ENCODE peak calls at places on chromosomes 4 and X, in ten cellular contexts. H is GM23338, B is sigmoid colon, F is stomach, R is prostate gland, J is upper lobe of left lung, L is transverse colon, I is H1, D is SK-N-SH, Y is esophagus muscularis mucosa. V is an unnamed sample.

GRCh38 chrX:25004485-25005032 is 11.2 kb downstream of the ARX start:
- DNase-seq in J (no peak), R (no peak), F (no peak), Y (no peak), L (no peak), H (no peak), D (no peak), I (no peak), B (no peak), V (no peak)

GRCh38 chr4:182475539-182475938 is 232.3 kb downstream of the TENM3 start:
- DNase-seq in H (no peak), Y (no peak), I (no peak), R (no peak), D (no peak), B (no peak), L (no peak), F (no peak), J (no peak), V (no peak)

GRCh38 chr4:20430555-20430954 is 178.8 kb downstream of the SLIT2 start:
- DNase-seq in H (no peak), L (peak; percentile 13), J (no peak), I (no peak), D (no peak), F (no peak), B (no peak), Y (no peak), R (no peak), V (no peak)

GRCh38 chr4:8192748-8193738 is 6.0 kb upstream of the SH3TC1 start:
- DNase-seq in D (peak; percentile 78), B (no peak), F (peak; percentile 82), R (peak; percentile 77), J (peak; percentile 79), Y (no peak), L (peak; percentile 77), H (no peak), I (no peak), V (no peak)

GRCh38 chrX:112874140-112874539 is 33.5 kb upstream of the AMOT start:
- DNase-seq in R (no peak), L (no peak), H (peak; percentile 0), Y (no peak), F (no peak), B (no peak), J (no peak), D (no peak), I (no peak), V (no peak)

GRCh38 chrX:151680805-151681204 is 14.5 kb upstream of the PRRG3 start:
- DNase-seq in R (peak; percentile 5), F (peak; percentile 55), H (peak; percentile 75), D (peak; percentile 49), Y (peak; percentile 79), B (no peak), I (peak; percentile 86), L (peak; percentile 57), J (no peak), V (no peak)

GRCh38 chr4:39883645-39884044 is 94.1 kb downstream of the PDS5A start:
- DNase-seq in J (no peak), L (no peak), Y (no peak), H (no peak), I (no peak), F (no peak), R (no peak), D (no peak), B (no peak), V (no peak)

GRCh38 chrX:135302269-135302873 is 6.9 kb upstream of the ETDC start:
- DNase-seq in R (no peak), F (no peak), Y (no peak), B (no peak), L (no peak), D (no peak), H (peak; percentile 46), I (peak; percentile 41), J (no peak), V (no peak)

GRCh38 chr4:76943129-76943620 is 6.4 kb upstream of the SEPTIN11 start:
- DNase-seq in R (no peak), I (no peak), D (no peak), Y (no peak), B (no peak), L (no peak), H (no peak), F (no peak), J (no peak), V (no peak)

GRCh38 chr4:182724414-182724813 is 192.8 kb downstream of the DCTD start:
- DNase-seq in L (no peak), D (peak; percentile 56), H (no peak), B (no peak), I (no peak), J (no peak), F (no peak), R (no peak), Y (no peak), V (no peak)

GRCh38 chr4:183326853-183327252 is 4.6 kb upstream of the CLDN24 start:
- DNase-seq in L (no peak), H (no peak), D (no peak), Y (no peak), J (no peak), R (no peak), B (no peak), I (no peak), F (no peak), V (no peak)

GRCh38 chrX:10166731-10167149 is 10.0 kb downstream of the CLCN4 start:
- DNase-seq in I (no peak), D (no peak), J (peak; percentile 46), F (peak; percentile 37), H (no peak), L (no peak), B (no peak), Y (no peak), R (no peak), V (no peak)

GRCh38 chrX:147953976-147954375 is 27.2 kb upstream of the FMR1NB start:
- DNase-seq in R (no peak), L (no peak), I (no peak), J (no peak), B (no peak), H (no peak), F (peak; percentile 26), Y (no peak), D (no peak), V (no peak)

GRCh38 chr4:95232358-95233156 is 316.2 kb downstream of the UNC5C start:
- DNase-seq in B (no peak), F (no peak), Y (no peak), J (no peak), R (no peak), L (no peak), D (no peak), I (no peak), H (no peak), V (no peak)

GRCh38 chrX:154093965-154094364 is 3.6 kb downstream of the MECP2 start:
- DNase-seq in H (peak; percentile 61), R (no peak), I (no peak), D (no peak), Y (no peak), J (no peak), B (no peak), F (no peak), L (no peak), V (no peak)

GRCh38 chrX:11739796-11740195 is 18.2 kb upstream of the MSL3 start:
- DNase-seq in D (no peak), L (no peak), J (no peak), R (no peak), B (no peak), H (no peak), I (no peak), Y (no peak), F (no peak), V (no peak)

GRCh38 chrX:47198026-47198686 is 4.5 kb downstream of the UBA1 start:
- DNase-seq in L (no peak), F (no peak), J (no peak), D (no peak), H (peak; percentile 66), I (no peak), B (no peak), R (no peak), Y (no peak), V (no peak)

GRCh38 chr4:102616661-102617060 is 115.5 kb downstream of the NFKB1 start:
- DNase-seq in J (no peak), H (peak; percentile 77), F (no peak), D (peak; percentile 69), L (no peak), I (no peak), R (no peak), B (no peak), Y (no peak), V (no peak)

GRCh38 chr4:36260714-36261113 is 16.4 kb upstream of the ARAP2 start:
- DNase-seq in L (no peak), H (no peak), Y (no peak), B (no peak), I (no peak), J (no peak), R (no peak), D (no peak), F (no peak), V (no peak)

GRCh38 chrX:16712116-16712824 is at the start of gene CTPS2:
- DNase-seq in B (peak; percentile 85), J (peak; percentile 73), F (peak; percentile 70), R (peak; percentile 38), H (peak; percentile 58), Y (no peak), D (peak; percentile 82), I (peak; percentile 64), L (peak; percentile 77), V (peak; percentile 39)
- TF ChIP-seq POLR2AphosphoS5 in B (peak; percentile 42), J (peak; percentile 21), F (peak; percentile 68), R (peak; percentile 9), H (peak; percentile 70), Y (peak; percentile 24), D (peak; percentile 92), I (peak; percentile 59), L (peak; percentile 78), V (no peak)

GRCh38 chr4:73740353-73740778 is at the start of gene CXCL8:
- DNase-seq in H (peak; percentile 7), I (no peak), F (peak; percentile 70), D (no peak), B (peak; percentile 88), Y (no peak), R (peak; percentile 95), J (peak; percentile 85), L (peak; percentile 70), V (peak; percentile 81)
- H3K27ac ChIP-seq in H (no peak within 1 kb of the TSS), I (no peak within 1 kb of the TSS), F (peak within 1 kb of the TSS; percentile 12), D (peak within 1 kb of the TSS; percentile 2), B (no peak within 1 kb of the TSS), Y (no peak within 1 kb of the TSS), R (peak within 1 kb of the TSS; percentile 0), J (peak within 1 kb of the TSS; percentile 40), L (no peak within 1 kb of the TSS), V (no peak within 1 kb of the TSS)

DNA sequence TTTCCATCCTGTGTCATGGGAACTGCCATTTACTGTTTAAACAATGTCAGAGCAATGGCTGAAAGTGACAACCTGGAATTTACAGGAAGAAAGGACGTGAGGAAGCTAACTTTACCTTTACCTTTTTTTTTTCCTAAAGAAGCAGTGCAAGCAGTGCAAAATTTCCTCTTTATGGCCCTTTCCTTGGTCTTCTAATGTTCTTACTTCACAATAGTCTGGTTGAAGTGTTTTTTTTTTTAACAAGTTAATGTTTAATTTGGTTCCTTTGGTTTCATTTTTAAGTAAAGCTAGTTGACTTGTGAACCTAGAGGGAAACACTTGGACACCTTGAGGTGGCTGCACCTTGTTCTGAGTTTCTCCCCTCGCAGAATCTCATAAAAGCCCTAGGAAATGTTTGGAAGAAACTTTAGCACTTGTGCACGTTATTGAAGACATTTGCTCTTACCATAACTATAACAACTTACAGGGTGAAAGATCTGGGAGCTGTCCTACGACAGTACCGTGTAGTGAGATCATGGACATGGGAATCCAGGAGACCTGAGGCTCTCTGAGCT is 1.8 kb downstream of the SGMS2 start:
- DNase-seq in H (no peak), I (no peak), Y (no peak), R (no peak), B (no peak), D (no peak), L (peak; percentile 42), F (no peak), J (no peak), V (no peak)
- H3K4me3 ChIP-seq in H (no peak overlapping the region), I (no peak overlapping the region), Y (peak overlapping the region; percentile 86), R (peak overlapping the region; percentile 57), B (peak overlapping the region; percentile 80), D (peak overlapping the region; percentile 79), L (peak overlapping the region; percentile 89), F (peak overlapping the region; percentile 91), J (peak overlapping the region; percentile 81), V (no peak overlapping the region)

GRCh38 chr4:128287159-128287870 is at the start of gene PGRMC2:
- DNase-seq in I (peak; percentile 67), H (peak; percentile 75), Y (no peak), F (no peak), D (peak; percentile 61), B (peak; percentile 70), R (no peak), J (peak; percentile 21), L (peak; percentile 53), V (peak; percentile 53)
- TF ChIP-seq POLR2AphosphoS5 in I (no peak), H (no peak), Y (no peak), F (peak; percentile 5), D (peak; percentile 27), B (peak; percentile 82), R (no peak), J (peak; percentile 59), L (peak; percentile 88), V (peak; percentile 72)